ENCODE peak calls at places on chromosomes 5 and 9, in ten cellular contexts. One of them, this sample, is unnamed.

GRCh38 chr9:105144841-105145240 is 99.6 kb upstream of the SLC44A1 start:
- DNase-seq in AG04450: no peak
- DNase-seq in sigmoid colon: no peak
- DNase-seq in uterus: no peak
- DNase-seq in HepG2: no peak
- DNase-seq in fibroblast of lung: no peak
- DNase-seq in upper lobe of left lung: no peak
- DNase-seq in psoas muscle: no peak
- DNase-seq in heart left ventricle: no peak
- DNase-seq in OCI-LY7: no peak
- DNase-seq in this sample: no peak

GRCh38 chr5:115657125-115657882 is 31.5 kb upstream of the TMED7 start:
- DNase-seq in upper lobe of left lung: no peak
- DNase-seq in OCI-LY7: no peak
- DNase-seq in sigmoid colon: no peak
- DNase-seq in heart left ventricle: no peak
- DNase-seq in AG04450: no peak
- DNase-seq in fibroblast of lung: no peak
- DNase-seq in uterus: no peak
- DNase-seq in psoas muscle: no peak
- DNase-seq in HepG2: no peak
- DNase-seq in this sample: no peak

GRCh38 chr9:96392263-96392662 is 8.8 kb upstream of the SLC35D2 start:
- DNase-seq in HepG2: no peak
- DNase-seq in fibroblast of lung: no peak
- DNase-seq in sigmoid colon: peak
- DNase-seq in upper lobe of left lung: no peak
- DNase-seq in uterus: no peak
- DNase-seq in OCI-LY7: no peak
- DNase-seq in AG04450: no peak
- DNase-seq in psoas muscle: no peak
- DNase-seq in heart left ventricle: no peak
- DNase-seq in this sample: no peak

GRCh38 chr9:36575411-36575882 is 2.8 kb downstream of the MELK start:
- DNase-seq in HepG2: no peak
- DNase-seq in psoas muscle: no peak
- DNase-seq in upper lobe of left lung: no peak
- DNase-seq in uterus: no peak
- DNase-seq in sigmoid colon: no peak
- DNase-seq in fibroblast of lung: peak
- DNase-seq in AG04450: no peak
- DNase-seq in OCI-LY7: no peak
- DNase-seq in heart left ventricle: no peak
- DNase-seq in this sample: no peak

GRCh38 chr5:143569213-143569663 is 165.8 kb upstream of the NR3C1 start:
- DNase-seq in HepG2: peak
- DNase-seq in upper lobe of left lung: no peak
- DNase-seq in uterus: no peak
- DNase-seq in fibroblast of lung: peak
- DNase-seq in OCI-LY7: no peak
- DNase-seq in AG04450: no peak
- DNase-seq in heart left ventricle: no peak
- DNase-seq in sigmoid colon: no peak
- DNase-seq in psoas muscle: no peak
- DNase-seq in this sample: no peak

GRCh38 chr5:17882760-17883488 is 248.7 kb downstream of the TAF11L14 start:
- DNase-seq in HepG2: no peak
- DNase-seq in fibroblast of lung: no peak
- DNase-seq in psoas muscle: no peak
- DNase-seq in heart left ventricle: no peak
- DNase-seq in AG04450: no peak
- DNase-seq in upper lobe of left lung: no peak
- DNase-seq in sigmoid colon: no peak
- DNase-seq in uterus: no peak
- DNase-seq in OCI-LY7: no peak
- DNase-seq in this sample: no peak

GRCh38 chr5:93941897-93942296 is 200.5 kb upstream of the POU5F2 start:
- DNase-seq in heart left ventricle: no peak
- DNase-seq in HepG2: no peak
- DNase-seq in AG04450: no peak
- DNase-seq in upper lobe of left lung: no peak
- DNase-seq in OCI-LY7: no peak
- DNase-seq in uterus: no peak
- DNase-seq in fibroblast of lung: no peak
- DNase-seq in sigmoid colon: no peak
- DNase-seq in psoas muscle: no peak
- DNase-seq in this sample: no peak

GRCh38 chr5:137743031-137743640 is 7.2 kb upstream of the KLHL3 start:
- DNase-seq in upper lobe of left lung: peak
- DNase-seq in AG04450: no peak
- DNase-seq in fibroblast of lung: peak
- DNase-seq in HepG2: peak
- DNase-seq in heart left ventricle: peak
- DNase-seq in psoas muscle: no peak
- DNase-seq in OCI-LY7: peak
- DNase-seq in sigmoid colon: peak
- DNase-seq in uterus: peak
- DNase-seq in this sample: peak

GRCh38 chr5:59769041-59769360 is 124.5 kb downstream of the PDE4D start:
- DNase-seq in OCI-LY7: no peak
- DNase-seq in HepG2: no peak
- DNase-seq in uterus: no peak
- DNase-seq in upper lobe of left lung: no peak
- DNase-seq in AG04450: no peak
- DNase-seq in fibroblast of lung: no peak
- DNase-seq in heart left ventricle: no peak
- DNase-seq in sigmoid colon: no peak
- DNase-seq in psoas muscle: no peak
- DNase-seq in this sample: no peak

GRCh38 chr9:8872802-8873201 is 1073.2 kb upstream of the DMAC1 start:
- DNase-seq in fibroblast of lung: no peak
- DNase-seq in AG04450: no peak
- DNase-seq in sigmoid colon: no peak
- DNase-seq in psoas muscle: no peak
- DNase-seq in HepG2: no peak
- DNase-seq in OCI-LY7: no peak
- DNase-seq in heart left ventricle: no peak
- DNase-seq in uterus: no peak
- DNase-seq in upper lobe of left lung: no peak
- DNase-seq in this sample: no peak

GRCh38 chr5:39501403-39501802 is 76.6 kb upstream of the DAB2 start:
- DNase-seq in sigmoid colon: peak
- DNase-seq in AG04450: no peak
- DNase-seq in HepG2: no peak
- DNase-seq in psoas muscle: peak
- DNase-seq in uterus: peak
- DNase-seq in fibroblast of lung: peak
- DNase-seq in heart left ventricle: peak
- DNase-seq in upper lobe of left lung: no peak
- DNase-seq in OCI-LY7: no peak
- DNase-seq in this sample: no peak

GRCh38 chr5:107519900-107520354 is 150.8 kb downstream of the EFNA5 start:
- DNase-seq in upper lobe of left lung: no peak
- DNase-seq in uterus: no peak
- DNase-seq in fibroblast of lung: peak
- DNase-seq in sigmoid colon: no peak
- DNase-seq in AG04450: no peak
- DNase-seq in psoas muscle: no peak
- DNase-seq in OCI-LY7: peak
- DNase-seq in HepG2: no peak
- DNase-seq in heart left ventricle: no peak
- DNase-seq in this sample: no peak

GRCh38 chr9:132472599-132472998 is 62.6 kb downstream of the CFAP77 start:
- DNase-seq in uterus: no peak
- DNase-seq in heart left ventricle: no peak
- DNase-seq in AG04450: no peak
- DNase-seq in psoas muscle: no peak
- DNase-seq in OCI-LY7: no peak
- DNase-seq in fibroblast of lung: no peak
- DNase-seq in sigmoid colon: no peak
- DNase-seq in upper lobe of left lung: no peak
- DNase-seq in HepG2: peak
- DNase-seq in this sample: no peak

GRCh38 chr5:55933377-55934116 is 61.2 kb downstream of the IL6ST start:
- DNase-seq in upper lobe of left lung: no peak
- DNase-seq in uterus: no peak
- DNase-seq in sigmoid colon: no peak
- DNase-seq in psoas muscle: no peak
- DNase-seq in OCI-LY7: no peak
- DNase-seq in fibroblast of lung: no peak
- DNase-seq in heart left ventricle: no peak
- DNase-seq in HepG2: no peak
- DNase-seq in AG04450: no peak
- DNase-seq in this sample: no peak

GRCh38 chr5:139745800-139746690 is 49.6 kb upstream of the PSD2 start:
- DNase-seq in heart left ventricle: peak
- DNase-seq in OCI-LY7: peak
- DNase-seq in uterus: peak
- DNase-seq in fibroblast of lung: peak
- DNase-seq in AG04450: no peak
- DNase-seq in sigmoid colon: peak
- DNase-seq in upper lobe of left lung: peak
- DNase-seq in psoas muscle: peak
- DNase-seq in HepG2: peak
- DNase-seq in this sample: peak

GRCh38 chr5:127206320-127207113 is 84.1 kb upstream of the MEGF10 start:
- DNase-seq in psoas muscle: no peak
- DNase-seq in OCI-LY7: no peak
- DNase-seq in heart left ventricle: no peak
- DNase-seq in AG04450: peak
- DNase-seq in sigmoid colon: no peak
- DNase-seq in fibroblast of lung: peak
- DNase-seq in upper lobe of left lung: no peak
- DNase-seq in uterus: no peak
- DNase-seq in HepG2: peak
- DNase-seq in this sample: no peak

GRCh38 chr9:3498691-3499090 is 27.1 kb downstream of the RFX3 start:
- DNase-seq in heart left ventricle: no peak
- DNase-seq in sigmoid colon: no peak
- DNase-seq in upper lobe of left lung: no peak
- DNase-seq in HepG2: no peak
- DNase-seq in OCI-LY7: no peak
- DNase-seq in psoas muscle: no peak
- DNase-seq in fibroblast of lung: peak
- DNase-seq in uterus: no peak
- DNase-seq in AG04450: no peak
- DNase-seq in this sample: no peak

GRCh38 chr9:14471041-14471440 is 157.1 kb upstream of the NFIB start:
- DNase-seq in sigmoid colon: no peak
- DNase-seq in psoas muscle: no peak
- DNase-seq in heart left ventricle: no peak
- DNase-seq in fibroblast of lung: no peak
- DNase-seq in uterus: no peak
- DNase-seq in HepG2: no peak
- DNase-seq in AG04450: no peak
- DNase-seq in OCI-LY7: no peak
- DNase-seq in upper lobe of left lung: no peak
- DNase-seq in this sample: no peak

GRCh38 chr9:16150938-16151650 is 598.3 kb downstream of the CCDC171 start:
- DNase-seq in upper lobe of left lung: no peak
- DNase-seq in sigmoid colon: no peak
- DNase-seq in heart left ventricle: no peak
- DNase-seq in HepG2: no peak
- DNase-seq in fibroblast of lung: no peak
- DNase-seq in AG04450: no peak
- DNase-seq in OCI-LY7: no peak
- DNase-seq in uterus: peak
- DNase-seq in psoas muscle: no peak
- DNase-seq in this sample: no peak

DNA sequence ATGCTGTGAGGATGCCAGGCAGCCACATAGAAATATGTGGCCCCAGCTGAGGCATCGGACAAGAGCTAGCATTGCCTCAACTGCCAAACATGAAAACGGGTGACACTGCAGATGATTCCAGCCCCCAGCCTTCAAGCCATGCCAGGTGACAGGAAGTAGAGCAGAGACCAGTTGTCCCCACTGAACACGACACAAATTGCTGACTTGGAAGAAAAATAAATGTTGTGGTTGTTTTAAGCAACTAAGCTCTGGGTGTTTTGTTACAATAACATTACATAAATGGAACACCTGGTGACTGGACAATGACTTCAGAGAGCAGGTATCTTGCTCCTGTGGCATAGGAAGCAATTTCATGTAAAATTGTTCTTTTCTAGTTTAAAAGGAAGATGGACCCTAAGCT is 154.2 kb downstream of the KIF4B start:
- DNase-seq in heart left ventricle: no peak
- DNase-seq in OCI-LY7: no peak
- DNase-seq in upper lobe of left lung: no peak
- DNase-seq in HepG2: no peak
- DNase-seq in AG04450: no peak
- DNase-seq in psoas muscle: no peak
- DNase-seq in uterus: no peak
- DNase-seq in sigmoid colon: no peak
- DNase-seq in fibroblast of lung: no peak
- DNase-seq in this sample: no peak
- H3K27ac ChIP-seq in heart left ventricle: no peak
- H3K27ac ChIP-seq in OCI-LY7: no peak
- H3K27ac ChIP-seq in upper lobe of left lung: no peak
- H3K27ac ChIP-seq in HepG2: no peak
- H3K27ac ChIP-seq in AG04450: no peak
- H3K27ac ChIP-seq in psoas muscle: no peak
- H3K27ac ChIP-seq in uterus: no peak
- H3K27ac ChIP-seq in sigmoid colon: no peak
- H3K27ac ChIP-seq in fibroblast of lung: no peak
- H3K27ac ChIP-seq in this sample: no peak

GRCh38 chr5:9498541-9499497 is 47.1 kb downstream of the SEMA5A start:
- DNase-seq in HepG2: peak
- DNase-seq in AG04450: no peak
- DNase-seq in heart left ventricle: no peak
- DNase-seq in OCI-LY7: peak
- DNase-seq in upper lobe of left lung: no peak
- DNase-seq in sigmoid colon: no peak
- DNase-seq in psoas muscle: no peak
- DNase-seq in fibroblast of lung: peak
- DNase-seq in uterus: no peak
- DNase-seq in this sample: peak
- TF ChIP-seq CTCF in HepG2: peak
- TF ChIP-seq CTCF in AG04450: peak
- TF ChIP-seq CTCF in heart left ventricle: peak
- TF ChIP-seq CTCF in OCI-LY7: peak
- TF ChIP-seq CTCF in upper lobe of left lung: no peak
- TF ChIP-seq CTCF in sigmoid colon: no peak
- TF ChIP-seq CTCF in psoas muscle: no peak
- TF ChIP-seq CTCF in fibroblast of lung: peak
- TF ChIP-seq CTCF in uterus: no peak
- TF ChIP-seq CTCF in this sample: peak

GRCh38 chr9:133815781-133816180 is 77.6 kb upstream of the SARDH start:
- DNase-seq in AG04450: no peak
- DNase-seq in fibroblast of lung: peak
- DNase-seq in psoas muscle: no peak
- DNase-seq in heart left ventricle: no peak
- DNase-seq in HepG2: no peak
- DNase-seq in upper lobe of left lung: no peak
- DNase-seq in OCI-LY7: no peak
- DNase-seq in sigmoid colon: no peak
- DNase-seq in uterus: no peak
- DNase-seq in this sample: no peak
- H3K27ac ChIP-seq in AG04450: no peak
- H3K27ac ChIP-seq in fibroblast of lung: no peak
- H3K27ac ChIP-seq in psoas muscle: no peak
- H3K27ac ChIP-seq in heart left ventricle: no peak
- H3K27ac ChIP-seq in HepG2: no peak
- H3K27ac ChIP-seq in upper lobe of left lung: no peak
- H3K27ac ChIP-seq in OCI-LY7: no peak
- H3K27ac ChIP-seq in sigmoid colon: no peak
- H3K27ac ChIP-seq in uterus: no peak
- H3K27ac ChIP-seq in this sample: no peak

GRCh38 chr9:109906766-109907382 is 126.9 kb downstream of the PALM2AKAP2 start:
- DNase-seq in OCI-LY7: peak
- DNase-seq in uterus: no peak
- DNase-seq in HepG2: peak
- DNase-seq in AG04450: no peak
- DNase-seq in sigmoid colon: no peak
- DNase-seq in fibroblast of lung: peak
- DNase-seq in upper lobe of left lung: no peak
- DNase-seq in heart left ventricle: no peak
- DNase-seq in psoas muscle: no peak
- DNase-seq in this sample: no peak
- TF ChIP-seq CTCF in OCI-LY7: peak
- TF ChIP-seq CTCF in uterus: no peak
- TF ChIP-seq CTCF in HepG2: peak
- TF ChIP-seq CTCF in AG04450: no peak
- TF ChIP-seq CTCF in sigmoid colon: no peak
- TF ChIP-seq CTCF in fibroblast of lung: no peak
- TF ChIP-seq CTCF in upper lobe of left lung: no peak
- TF ChIP-seq CTCF in heart left ventricle: no peak
- TF ChIP-seq CTCF in psoas muscle: no peak
- TF ChIP-seq CTCF in this sample: no peak